ENCODE peak calls at places on chromosome 5, in five cellular contexts. X is dorsolateral prefrontal cortex, Y is fibroblast of lung, G is foreskin fibroblast, Q is GM20000. Z is an unnamed sample.

GRCh38 chr5:179795863-179796833 is 2.4 kb downstream of the LTC4S start:
- DNase-seq in X (peak), G (peak), Q (peak), Y (peak), Z (peak)

GRCh38 chr5:68915079-68915478 is 178.7 kb upstream of the SLC30A5 start:
- DNase-seq in Q (no peak), G (no peak), Y (no peak), X (no peak), Z (no peak)

GRCh38 chr5:140000332-140000731 is 42.8 kb downstream of the NRG2 start:
- DNase-seq in Y (no peak), G (no peak), X (peak), Q (no peak), Z (no peak)

GRCh38 chr5:159913048-159913447 is 3.2 kb upstream of the ADRA1B start:
- DNase-seq in G (peak), Y (peak), X (no peak), Q (no peak), Z (peak)

GRCh38 chr5:77104813-77105212 is 17.7 kb upstream of the ZBED3 start:
- DNase-seq in G (no peak), X (no peak), Y (no peak), Q (no peak), Z (no peak)

GRCh38 chr5:149015561-149015960 is 47.3 kb downstream of the SH3TC2 start:
- DNase-seq in G (no peak), Q (no peak), Y (no peak), X (no peak), Z (no peak)

GRCh38 chr5:53027913-53028312 is 38.8 kb downstream of the ITGA2 start:
- DNase-seq in X (no peak), G (peak), Q (no peak), Y (peak), Z (peak)

GRCh38 chr5:172644711-172645110 is 3.6 kb downstream of the NEURL1B start:
- DNase-seq in X (no peak), Q (no peak), Y (no peak), G (no peak), Z (no peak)

GRCh38 chr5:58459860-58460726 is at the start of gene PLK2:
- DNase-seq in X (peak), Y (peak), Q (peak), G (peak), Z (peak)

GRCh38 chr5:130995254-130995515 is 169.9 kb downstream of the HINT1 start:
- DNase-seq in Q (no peak), G (no peak), Y (no peak), X (no peak), Z (no peak)

DNA sequence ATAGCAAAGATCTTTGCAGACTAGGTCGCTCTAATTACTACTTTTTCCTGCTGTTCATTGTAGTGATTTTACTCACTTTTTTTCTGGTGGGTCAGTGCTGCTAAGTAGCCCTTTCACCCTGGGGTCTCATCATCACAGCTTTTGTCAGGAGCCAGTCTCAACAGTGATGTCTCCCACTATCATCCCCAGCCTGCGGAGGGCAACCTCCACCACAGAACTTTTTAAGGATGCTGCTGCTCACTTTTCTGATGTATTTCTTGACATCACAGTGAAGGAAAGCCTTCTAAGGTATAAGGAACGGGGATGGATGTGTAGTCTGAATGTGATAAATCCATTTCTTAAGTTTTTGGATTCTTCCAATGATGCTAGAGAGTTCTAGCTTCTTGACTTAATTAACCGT is 242.5 kb upstream of the RIOK2 start:
- DNase-seq in G (peak), Y (peak), Q (no peak), X (no peak), Z (no peak)
- TF ChIP-seq CTCF in G (peak), Y (peak), Q (peak), X (peak), Z (peak)

DNA sequence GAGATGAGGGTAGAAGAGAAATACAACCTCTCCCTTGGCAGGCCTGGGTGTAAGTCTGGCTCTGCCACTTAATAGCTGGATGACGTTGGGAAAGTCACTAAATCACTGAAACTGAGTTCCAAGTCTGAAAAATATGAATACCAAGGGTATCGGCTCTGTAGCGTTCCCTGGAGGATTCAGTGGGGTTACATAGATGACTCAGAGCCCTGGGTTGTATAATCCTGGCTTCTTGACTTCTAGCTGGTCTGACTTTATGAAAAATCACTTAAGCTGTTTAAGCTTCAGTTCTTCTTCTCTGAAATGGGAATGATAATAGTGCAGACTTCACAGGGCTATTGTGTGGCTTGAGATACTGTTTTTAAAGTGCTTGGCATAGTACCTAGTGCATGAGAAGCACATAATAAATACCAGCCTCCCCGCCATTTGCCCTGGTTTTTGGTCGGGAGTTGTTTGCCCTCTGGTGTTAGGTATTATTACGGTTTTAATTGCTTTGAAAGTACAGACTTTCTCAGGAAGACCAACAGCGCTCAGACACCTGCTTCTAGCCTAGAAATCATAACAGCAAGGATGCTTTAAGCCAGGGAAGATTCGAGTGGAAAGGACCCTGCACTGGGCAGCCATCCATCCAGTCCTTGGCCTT is 43.0 kb downstream of the CYFIP2 start:
- DNase-seq in Y (no peak), G (no peak), Q (no peak), X (no peak), Z (no peak)
- TF ChIP-seq CTCF in Y (no peak), G (peak), Q (no peak), X (no peak), Z (peak)

GRCh38 chr5:98108497-98108896 is 665.0 kb upstream of the RGMB start:
- DNase-seq in Y (peak), Q (no peak), G (peak), X (no peak), Z (peak)

GRCh38 chr5:98109561-98110006 is 663.9 kb upstream of the RGMB start:
- DNase-seq in Y (peak), Q (no peak), X (no peak), G (peak), Z (peak)

GRCh38 chr5:98110791-98111190 is 662.7 kb upstream of the RGMB start:
- DNase-seq in Q (no peak), X (no peak), Y (no peak), G (no peak), Z (no peak)

GRCh38 chr5:98111686-98112085 is 661.8 kb upstream of the RGMB start:
- DNase-seq in X (no peak), G (no peak), Y (no peak), Q (no peak), Z (no peak)

GRCh38 chr5:98110270-98110669 is 663.2 kb upstream of the RGMB start:
- DNase-seq in X (no peak), G (peak), Y (peak), Q (no peak), Z (peak)
- TF ChIP-seq CTCF in X (no peak), G (no peak), Y (no peak), Q (no peak), Z (no peak)

DNA sequence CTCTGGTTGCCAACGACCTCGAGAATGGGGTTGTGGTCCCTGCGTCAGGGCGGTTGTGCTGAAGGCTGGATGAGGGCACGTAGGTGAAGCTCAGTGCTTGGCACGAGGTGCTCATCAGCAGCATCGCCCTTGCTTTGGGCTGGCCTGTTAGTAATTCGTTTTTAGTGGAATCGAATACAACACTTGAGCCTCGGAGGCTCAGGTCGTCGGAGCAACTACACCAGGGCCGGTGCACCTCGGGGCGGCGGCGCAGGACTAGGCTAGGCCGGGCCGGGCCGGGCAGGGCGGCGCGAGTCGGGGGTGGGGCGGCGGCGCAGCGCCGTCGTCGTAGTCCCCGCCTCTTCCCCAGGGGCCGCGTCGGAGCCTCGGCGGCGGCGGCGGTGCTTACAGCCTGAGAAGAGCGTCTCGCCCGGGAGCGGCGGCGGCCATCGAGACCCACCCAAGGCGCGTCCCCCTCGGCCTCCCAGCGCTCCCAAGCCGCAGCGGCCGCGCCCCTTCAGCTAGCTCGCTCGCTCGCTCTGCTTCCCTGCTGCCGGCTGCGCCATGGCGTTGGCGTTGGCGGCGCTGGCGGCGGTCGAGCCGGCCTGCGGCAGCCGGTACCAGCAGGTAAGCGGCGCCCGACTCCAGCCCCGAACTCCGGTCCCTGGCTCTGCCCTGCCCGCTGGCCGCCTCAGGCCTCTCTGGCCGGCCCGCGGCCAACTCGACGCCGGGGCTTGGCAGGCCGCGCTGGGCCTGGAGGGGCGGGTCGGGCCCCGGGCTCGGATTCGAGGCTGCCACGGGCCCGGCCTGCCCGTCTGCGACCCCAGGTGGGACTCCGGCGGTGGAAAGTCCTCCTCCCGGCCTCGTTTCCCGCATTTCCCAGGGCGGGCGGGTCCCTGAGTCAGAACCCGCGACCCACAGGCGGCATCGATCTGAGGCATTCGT is at the start of gene NDFIP1:
- DNase-seq in Q (peak), G (peak), X (peak), Y (peak), Z (peak)
- TF ChIP-seq CTCF in Q (no peak), G (no peak), X (peak), Y (no peak), Z (no peak)